ENCODE peak calls at places on chromosomes 11 and 22, in four cellular contexts. I is NCI-H1092 treated with DMSO at 0.1 percent for 48 hours; R is foreskin melanocyte; M is stimulated activated CD4-positive, alpha-beta T cell treated with anti-CD3 and anti-CD28 coated beads, Interleukin-1b, Interleukin-23, amount 100 ng/mL, for 24 hours. V is an unnamed sample.
A peak's percentile ranks its signal among the peaks of the same experiment; 100 is the strongest.

GRCh38 chr11:102580185-102580951 is 44.8 kb downstream of the MMP20 start:
- DNase-seq in I (no peak), R (no peak), M (no peak), V (no peak)

GRCh38 chr11:10693509-10694071 is at the start of gene IRAG1:
- DNase-seq in I (peak; percentile 75), R (no peak), M (no peak), V (no peak)

GRCh38 chr22:29947410-29948387 is 64.7 kb downstream of the MTMR3 start:
- DNase-seq in I (no peak), R (no peak), M (no peak), V (no peak)

GRCh38 chr22:37312549-37313183 is 30.4 kb downstream of the CYTH4 start:
- DNase-seq in I (no peak), R (no peak), M (no peak), V (no peak)

GRCh38 chr11:67404515-67405195 is 772 bp downstream of the TBC1D10C start:
- DNase-seq in I (no peak), R (no peak), M (no peak), V (no peak)

GRCh38 chr11:59207988-59208432 is 4.7 kb downstream of the MPEG1 start:
- DNase-seq in I (peak; percentile 50), R (peak; percentile 25), M (no peak), V (peak; percentile 7)

GRCh38 chr11:101176381-101176780 is 46.8 kb upstream of the PGR start:
- DNase-seq in I (no peak), R (no peak), M (no peak), V (no peak)

GRCh38 chr11:8004008-8004407 is 16.9 kb downstream of the EIF3F start:
- DNase-seq in I (no peak), R (no peak), M (no peak), V (no peak)

GRCh38 chr11:33551051-33551450 is 149.6 kb downstream of the C11orf91 start:
- DNase-seq in I (no peak), R (no peak), M (no peak), V (no peak)

GRCh38 chr11:83722392-83722791 is 436.2 kb upstream of the CCDC90B start:
- DNase-seq in I (no peak), R (no peak), M (no peak), V (no peak)

GRCh38 chr11:119764108-119764874 is 35.3 kb upstream of the NECTIN1 start:
- DNase-seq in I (peak; percentile 17), R (no peak), M (no peak), V (no peak)

GRCh38 chr11:86740628-86741488 is 59.5 kb upstream of the PRSS23 start:
- DNase-seq in I (no peak), R (peak; percentile 99), M (no peak), V (peak; percentile 93)